ENCODE peak calls at places on chromosomes 6 and 20, in six cellular contexts. W is HS-5; P is NCI-H524; L is stimulated activated CD4-positive, alpha-beta T cell treated with anti-CD3 and anti-CD28 coated beads, Interleukin-15, amount 100 ng/mL, for 1 hour; S is EL; X is iPS DF 6.9. I is an unnamed sample.

GRCh38 chr20:25065044-25065624 is 7.2 kb upstream of the ACSS1 start:
- DNase-seq in W (no peak), P (no peak), L (no peak), S (no peak), X (no peak), I (no peak)

GRCh38 chr6:139888691-139889122 is 514.3 kb upstream of the CITED2 start:
- DNase-seq in W (no peak), P (peak), L (no peak), S (peak), X (peak), I (peak)

GRCh38 chr6:137766596-137767370 is 100.3 kb upstream of the TNFAIP3 start:
- DNase-seq in W (no peak), P (no peak), L (no peak), S (no peak), X (no peak), I (no peak)

GRCh38 chr6:41536884-41537347 is 9.3 kb upstream of the FOXP4 start:
- DNase-seq in W (no peak), P (no peak), L (no peak), S (no peak), X (no peak), I (no peak)

GRCh38 chr6:168118935-168119334 is 39.9 kb upstream of the FRMD1 start:
- DNase-seq in W (no peak), P (no peak), L (no peak), S (no peak), X (no peak), I (peak)

GRCh38 chr6:18154507-18155272 is at the start of gene TPMT:
- DNase-seq in W (no peak), P (no peak), L (no peak), S (no peak), X (peak), I (no peak)

GRCh38 chr6:117574198-117574597 is 28.1 kb downstream of the GOPC start:
- DNase-seq in W (no peak), P (no peak), L (no peak), S (no peak), X (no peak), I (no peak)

GRCh38 chr6:37222125-37222967 is 35.2 kb upstream of the TBC1D22B start:
- DNase-seq in W (peak), P (peak), L (peak), S (peak), X (peak), I (peak)

GRCh38 chr20:32495949-32496348 is 89.2 kb downstream of the NOL4L start:
- DNase-seq in W (no peak), P (no peak), L (no peak), S (no peak), X (no peak), I (no peak)

GRCh38 chr6:112116215-112116614 is 28.8 kb downstream of the FAM229B start:
- DNase-seq in W (no peak), P (no peak), L (no peak), S (no peak), X (no peak), I (no peak)

GRCh38 chr6:42929928-42930360 is 664 bp downstream of the CNPY3 start:
- DNase-seq in W (peak), P (peak), L (peak), S (peak), X (no peak), I (no peak)

GRCh38 chr20:37727247-37727956 is 33.6 kb downstream of the CTNNBL1 start:
- DNase-seq in W (no peak), P (no peak), L (no peak), S (peak), X (no peak), I (no peak)

GRCh38 chr6:13624871-13625288 is 9.7 kb downstream of the NOL7 start:
- DNase-seq in W (no peak), P (no peak), L (no peak), S (peak), X (no peak), I (peak)

GRCh38 chr6:38080889-38081288 is 261.4 kb downstream of the ZFAND3 start:
- DNase-seq in W (no peak), P (no peak), L (no peak), S (no peak), X (no peak), I (no peak)

GRCh38 chr6:47308674-47309325 is 905 bp downstream of the TNFRSF21 start:
- DNase-seq in W (no peak), P (peak), L (no peak), S (peak), X (no peak), I (no peak)

GRCh38 chr6:109093732-109094131 is 914 bp downstream of the SESN1 start:
- DNase-seq in W (no peak), P (no peak), L (no peak), S (peak), X (no peak), I (no peak)

GRCh38 chr20:62571667-62572344 is 70.5 kb upstream of the SLCO4A1 start:
- DNase-seq in W (no peak), P (no peak), L (no peak), S (no peak), X (no peak), I (no peak)

GRCh38 chr6:148761532-148761951 is 14.7 kb downstream of the UST start:
- DNase-seq in W (no peak), P (no peak), L (no peak), S (no peak), X (no peak), I (no peak)